ENCODE peak calls at places on chromosomes 12 and 14, in four cellular contexts. F is CD8-positive, alpha-beta T cell; Z is AG04450; V is SJCRH30. P is an unnamed sample.

GRCh38 chr12:75207338-75208083 is 2.1 kb downstream of the KCNC2 start:
- DNase-seq in F (no peak), Z (no peak), V (no peak), P (no peak)

GRCh38 chr12:24798335-24798734 is 150.6 kb downstream of the BCAT1 start:
- DNase-seq in F (no peak), Z (no peak), V (no peak), P (no peak)

GRCh38 chr12:1553987-1554982 is 40.1 kb downstream of the FBXL14 start:
- DNase-seq in F (no peak), Z (no peak), V (no peak), P (no peak)

GRCh38 chr12:78530065-78530765 is 334.4 kb upstream of the SYT1 start:
- DNase-seq in F (no peak), Z (peak), V (no peak), P (no peak)

GRCh38 chr14:54650331-54651017 is 83.5 kb downstream of the SAMD4A start:
- DNase-seq in F (no peak), Z (no peak), V (peak), P (no peak)

GRCh38 chr12:2689393-2689792 is 105.4 kb upstream of the FKBP4 start:
- DNase-seq in F (no peak), Z (no peak), V (no peak), P (no peak)

GRCh38 chr12:25590021-25590721 is 37.1 kb upstream of the LMNTD1 start:
- DNase-seq in F (peak), Z (no peak), V (no peak), P (no peak)

GRCh38 chr14:23284654-23285529 is 1.0 kb downstream of the HOMEZ start:
- DNase-seq in F (no peak), Z (no peak), V (no peak), P (no peak)

GRCh38 chr12:10668526-10668925 is 5.3 kb downstream of the STYK1 start:
- DNase-seq in F (no peak), Z (no peak), V (no peak), P (no peak)

GRCh38 chr12:131352296-131352900 is 358.5 kb upstream of the SFSWAP start:
- DNase-seq in F (no peak), Z (no peak), V (no peak), P (no peak)

P was measured in effector CD4-positive, alpha-beta T cell.